ENCODE peak calls at places on chromosomes 6 and 20, in seven cellular contexts. S is B cell; B is RWPE1; P is bronchial epithelial cell; J is nephron progenitor cell; O is WTC11; X is CD8-positive, alpha-beta T cell. W is an unnamed sample.

GRCh38 chr6:131917318-131917717 is 33.9 kb downstream of the CCN2 start:
- DNase-seq in S (no peak), B (no peak), P (no peak), J (no peak), O (no peak), X (no peak), W (no peak)

GRCh38 chr20:19940945-19941590 is 76.1 kb upstream of the NAA20 start:
- DNase-seq in S (no peak), B (no peak), P (no peak), J (no peak), O (no peak), X (no peak), W (no peak)

GRCh38 chr6:105099371-105099770 is 80.4 kb downstream of the POPDC3 start:
- DNase-seq in S (no peak), B (no peak), P (no peak), J (no peak), O (no peak), X (no peak), W (no peak)

GRCh38 chr6:87671555-87672029 is 30.4 kb downstream of the AKIRIN2 start:
- DNase-seq in S (no peak), B (no peak), P (no peak), J (no peak), O (no peak), X (no peak), W (peak; percentile 77)

GRCh38 chr20:16575390-16576140 is 2.3 kb upstream of the KIF16B start:
- DNase-seq in S (no peak), B (no peak), P (no peak), J (no peak), O (no peak), X (no peak), W (no peak)

GRCh38 chr6:11845664-11846577 is 67.3 kb upstream of the ADTRP start:
- DNase-seq in S (no peak), B (peak; percentile 29), P (peak; percentile 73), J (no peak), O (no peak), X (no peak), W (no peak)

GRCh38 chr6:108242721-108243120 is 18.1 kb downstream of the SNX3 start:
- DNase-seq in S (no peak), B (no peak), P (no peak), J (no peak), O (no peak), X (no peak), W (no peak)

GRCh38 chr20:37356961-37357371 is 11.0 kb downstream of the SRC start:
- DNase-seq in S (no peak), B (no peak), P (no peak), J (no peak), O (no peak), X (no peak), W (no peak)

GRCh38 chr6:79048611-79049010 is 29.4 kb downstream of the PHIP start:
- DNase-seq in S (no peak), B (peak; percentile 8), P (peak; percentile 34), J (no peak), O (peak; percentile 26), X (no peak), W (peak; percentile 47)
- TF ChIP-seq CTCF in S (peak; percentile 53), B (no peak), P (peak; percentile 42), J (peak; percentile 29), O (peak; percentile 26), X (peak; percentile 24), W (peak; percentile 44)

GRCh38 chr6:101230866-101231265 is 162.6 kb upstream of the GRIK2 start:
- DNase-seq in S (no peak), B (no peak), P (no peak), J (no peak), O (no peak), X (no peak), W (no peak)

GRCh38 chr6:101224751-101225150 is 168.8 kb upstream of the GRIK2 start:
- DNase-seq in S (no peak), B (no peak), P (no peak), J (no peak), O (no peak), X (no peak), W (no peak)

GRCh38 chr6:101231606-101232235 is 161.8 kb upstream of the GRIK2 start:
- DNase-seq in S (no peak), B (no peak), P (peak; percentile 18), J (no peak), O (no peak), X (no peak), W (peak; percentile 33)

DNA sequence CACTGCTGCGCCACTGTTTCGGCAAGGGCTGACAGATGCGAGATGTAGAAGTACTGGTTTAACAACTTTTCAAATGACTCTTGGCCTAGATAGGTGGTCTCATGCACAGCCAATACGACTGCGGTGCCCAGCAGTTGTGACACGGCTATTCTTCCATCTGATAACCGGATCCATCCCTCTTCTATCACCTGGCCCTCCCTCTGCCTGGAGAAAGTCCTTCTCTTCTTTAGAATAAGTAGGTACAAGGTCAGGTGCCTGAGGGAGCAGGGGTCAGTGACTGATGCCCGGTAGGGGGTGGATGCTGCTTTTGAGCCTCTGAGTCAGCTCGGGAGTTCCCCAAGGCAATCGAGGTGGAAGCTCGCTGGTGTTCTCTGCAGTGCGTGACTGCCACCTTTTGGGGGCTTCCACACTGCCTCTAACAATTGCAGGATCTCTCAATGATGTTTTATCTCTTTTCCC is 166.8 kb upstream of the GRIK2 start:
- DNase-seq in S (no peak), B (peak; percentile 17), P (peak; percentile 54), J (peak; percentile 38), O (peak; percentile 89), X (no peak), W (peak; percentile 62)
- TF ChIP-seq CTCF in S (no peak), B (no peak), P (peak; percentile 19), J (peak; percentile 36), O (peak; percentile 48), X (no peak), W (no peak)

DNA sequence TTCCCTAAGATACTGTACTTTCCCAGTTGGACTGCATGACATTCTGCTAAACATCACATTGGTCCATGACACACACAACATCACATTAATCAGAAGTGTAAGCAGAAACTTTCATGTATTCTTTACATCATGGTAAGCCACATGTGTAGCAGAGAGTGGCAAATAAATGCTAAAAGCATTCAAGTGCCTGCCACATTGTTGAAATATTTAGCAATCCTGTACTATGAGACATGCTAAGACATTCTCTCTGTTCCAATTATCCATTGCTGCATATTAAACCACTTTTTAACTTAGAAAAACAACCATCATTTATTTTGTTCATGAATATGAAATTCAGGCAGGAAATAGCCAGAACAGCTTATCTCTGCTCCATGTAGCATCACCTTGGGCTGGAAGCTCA is 207.7 kb upstream of the GJE1 start:
- DNase-seq in S (no peak), B (no peak), P (no peak), J (no peak), O (no peak), X (no peak), W (no peak)
- TF ChIP-seq CTCF in S (no peak), B (no peak), P (no peak), J (no peak), O (no peak), X (no peak), W (no peak)

GRCh38 chr20:32985596-32985995 is 18.6 kb downstream of the SUN5 start:
- DNase-seq in S (no peak), B (no peak), P (no peak), J (no peak), O (no peak), X (no peak), W (no peak)

GRCh38 chr20:32984196-32984595 is 20.0 kb downstream of the SUN5 start:
- DNase-seq in S (no peak), B (no peak), P (no peak), J (peak; percentile 28), O (no peak), X (no peak), W (no peak)

GRCh38 chr20:32984631-32985354 is 19.4 kb downstream of the SUN5 start:
- DNase-seq in S (no peak), B (no peak), P (no peak), J (no peak), O (no peak), X (no peak), W (no peak)

GRCh38 chr20:32982617-32983458 is 21.4 kb downstream of the SUN5 start:
- DNase-seq in S (no peak), B (no peak), P (no peak), J (no peak), O (no peak), X (no peak), W (peak; percentile 16)

DNA sequence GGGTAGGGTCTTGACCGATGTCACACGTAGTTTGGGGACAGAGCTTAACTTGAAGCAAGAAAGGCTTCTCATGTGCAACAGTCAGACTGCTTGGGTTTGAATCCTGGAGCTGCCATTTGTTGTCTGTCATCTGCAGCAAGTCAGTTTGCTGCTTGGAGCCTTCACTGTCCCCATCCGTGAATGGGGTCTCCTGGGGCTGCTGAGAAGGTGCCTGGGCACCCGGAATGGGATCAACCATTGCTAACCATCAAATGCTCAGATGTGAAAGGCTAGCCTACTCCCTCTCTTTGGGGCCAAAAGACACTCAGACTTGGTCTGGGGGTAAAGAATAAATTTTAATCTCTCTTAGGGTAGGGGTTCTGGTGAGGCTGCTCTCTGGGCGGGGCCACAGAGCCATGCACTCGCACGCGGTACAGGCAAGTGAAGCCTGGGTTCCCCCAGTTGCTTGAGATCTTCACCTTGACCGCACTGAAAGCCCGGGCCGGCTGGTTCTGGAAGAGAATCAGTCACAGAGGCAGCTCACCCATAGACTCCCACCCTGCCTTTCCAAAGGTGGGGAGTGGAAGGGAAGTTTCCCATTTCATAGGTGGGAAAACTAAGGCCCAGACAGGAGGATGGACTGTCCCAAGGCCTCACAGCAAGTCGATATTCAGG is 20.6 kb downstream of the SUN5 start:
- DNase-seq in S (no peak), B (no peak), P (no peak), J (no peak), O (no peak), X (no peak), W (no peak)
- TF ChIP-seq CTCF in S (no peak), B (no peak), P (no peak), J (no peak), O (no peak), X (no peak), W (no peak)

GRCh38 chr6:138752017-138752416 is 21.6 kb upstream of the CCDC28A start:
- DNase-seq in S (no peak), B (no peak), P (no peak), J (no peak), O (no peak), X (no peak), W (no peak)
- TF ChIP-seq CTCF in S (no peak), B (no peak), P (no peak), J (peak; percentile 25), O (no peak), X (no peak), W (no peak)

W was measured in MCF 10A.